ENCODE peak calls at places on chromosomes 12 and 14, in ten cellular contexts. S is activated CD4-positive, CD25-positive, alpha-beta regulatory T cell; Y is CD8-positive, alpha-beta memory T cell; M is Panc1; R is type B pancreatic cell; O is islet precursor cell; W is astrocyte of the spinal cord; X is GM10248; A is IMR-90; I is SIG-M5. Q is an unnamed sample.

GRCh38 chr12:114626-115211 is 48.2 kb downstream of the IQSEC3 start:
- DNase-seq in X (no peak), O (no peak), A (no peak), I (no peak), S (no peak), W (no peak), R (no peak), M (no peak), Y (no peak), Q (no peak)

GRCh38 chr12:109292342-109292711 is 16.8 kb downstream of the FOXN4 start:
- DNase-seq in X (no peak), Y (no peak), O (no peak), S (no peak), I (no peak), A (no peak), W (no peak), R (no peak), M (no peak), Q (no peak)

GRCh38 chr12:95966287-95966870 is 23.2 kb downstream of the AMDHD1 start:
- DNase-seq in M (no peak), A (no peak), S (no peak), O (peak), X (no peak), R (no peak), W (no peak), Y (no peak), I (no peak), Q (peak)

GRCh38 chr12:4743046-4743445 is 22.8 kb downstream of the GALNT8 start:
- DNase-seq in Y (no peak), W (no peak), R (no peak), X (no peak), S (no peak), O (no peak), A (no peak), I (no peak), M (no peak), Q (peak)

GRCh38 chr12:15208140-15208539 is 13.1 kb downstream of the RERG start:
- DNase-seq in I (no peak), M (no peak), X (no peak), R (no peak), Y (no peak), S (no peak), A (no peak), O (no peak), W (no peak), Q (peak)

GRCh38 chr14:31419179-31420012 is 954 bp downstream of the HEATR5A start:
- DNase-seq in S (no peak), X (no peak), O (no peak), R (no peak), M (no peak), W (peak), Y (no peak), A (peak), I (no peak), Q (no peak)

GRCh38 chr14:81579115-81579514 is 45.5 kb upstream of the SEL1L start:
- DNase-seq in I (no peak), R (no peak), A (no peak), M (no peak), W (no peak), Y (no peak), O (no peak), X (no peak), S (no peak), Q (peak)

GRCh38 chr14:90534091-90534837 is 137.4 kb downstream of the CALM1 start:
- DNase-seq in R (no peak), S (no peak), M (no peak), I (no peak), X (no peak), O (peak), A (peak), Y (no peak), W (peak), Q (no peak)

GRCh38 chr12:45989277-45989856 is 1.0 kb downstream of the SCAF11 start:
- DNase-seq in X (peak), S (no peak), A (peak), O (no peak), M (no peak), I (peak), Y (no peak), W (no peak), R (no peak), Q (no peak)

GRCh38 chr12:122886851-122887816 is 8.8 kb downstream of the VPS37B start:
- DNase-seq in M (peak), W (peak), R (no peak), O (peak), X (peak), S (no peak), I (no peak), A (peak), Y (no peak), Q (peak)

GRCh38 chr12:6229823-6230222 is 29.6 kb downstream of the CD9 start:
- DNase-seq in Y (no peak), W (peak), X (no peak), R (no peak), M (no peak), I (peak), O (no peak), A (peak), S (no peak), Q (no peak)

GRCh38 chr14:105528197-105528858 is 1.9 kb downstream of the TMEM121 start:
- DNase-seq in X (peak), A (peak), S (peak), M (no peak), Y (peak), I (no peak), O (peak), R (peak), W (peak), Q (peak)

GRCh38 chr14:70064111-70064885 is 124.5 kb downstream of the SLC8A3 start:
- DNase-seq in Y (no peak), O (no peak), M (no peak), W (no peak), S (no peak), R (no peak), X (no peak), A (peak), I (no peak), Q (no peak)

GRCh38 chr14:100677925-100678765 is 48.5 kb upstream of the DLK1 start:
- DNase-seq in W (peak), R (no peak), Y (no peak), X (no peak), M (no peak), O (peak), A (peak), I (no peak), S (no peak), Q (no peak)

GRCh38 chr12:69161835-69162234 is 77.5 kb upstream of the CPSF6 start:
- DNase-seq in S (no peak), I (no peak), W (no peak), O (no peak), R (no peak), X (peak), A (no peak), Y (no peak), M (no peak), Q (peak)

GRCh38 chr12:122079532-122080081 is 1.1 kb downstream of the MLXIP start:
- DNase-seq in W (peak), R (no peak), M (no peak), Y (no peak), S (no peak), O (no peak), X (no peak), A (no peak), I (peak), Q (peak)

GRCh38 chr12:43826681-43827458 is 9.0 kb upstream of the TMEM117 start:
- DNase-seq in O (no peak), X (no peak), A (peak), I (no peak), M (no peak), Y (no peak), W (no peak), S (no peak), R (no peak), Q (no peak)

GRCh38 chr12:1928439-1929121 is 10.1 kb upstream of the CACNA2D4 start:
- DNase-seq in O (peak), M (no peak), R (peak), Y (no peak), W (no peak), I (no peak), X (no peak), A (no peak), S (no peak), Q (no peak)

GRCh38 chr14:81384900-81385299 is 15.2 kb downstream of the STON2 start:
- DNase-seq in O (no peak), R (no peak), M (no peak), I (no peak), A (no peak), Y (no peak), S (no peak), X (no peak), W (peak), Q (no peak)

GRCh38 chr12:11730299-11731041 is 81.0 kb downstream of the ETV6 start:
- DNase-seq in I (no peak), Y (no peak), O (peak), X (peak), S (no peak), W (no peak), R (no peak), A (no peak), M (no peak), Q (peak)

GRCh38 chr12:116247377-116247776 is 30.1 kb downstream of the MED13L start:
- DNase-seq in Y (no peak), M (no peak), R (no peak), I (no peak), A (peak), X (no peak), S (no peak), O (no peak), W (no peak), Q (no peak)

GRCh38 chr12:1199700-1200099 is 208.7 kb downstream of the ERC1 start:
- DNase-seq in X (no peak), Y (no peak), S (no peak), M (no peak), I (no peak), O (no peak), A (no peak), R (no peak), W (no peak), Q (no peak)

GRCh38 chr14:82510007-82510406 is 976.4 kb upstream of the SEL1L start:
- DNase-seq in M (no peak), Y (no peak), W (no peak), S (no peak), R (no peak), I (no peak), A (no peak), O (no peak), X (no peak), Q (no peak)

GRCh38 chr12:91565246-91565645 is 382.6 kb upstream of the DCN start:
- DNase-seq in W (peak), O (no peak), R (no peak), X (no peak), S (no peak), Y (no peak), M (no peak), I (no peak), A (no peak), Q (no peak)

GRCh38 chr12:87405918-87406317 is 623.3 kb downstream of the C12orf50 start:
- DNase-seq in A (no peak), M (no peak), I (no peak), S (no peak), O (no peak), X (no peak), W (no peak), R (no peak), Y (no peak), Q (no peak)

GRCh38 chr14:97266653-97267052 is 469.5 kb downstream of the VRK1 start:
- DNase-seq in M (no peak), W (peak), I (no peak), Y (no peak), S (no peak), X (no peak), R (no peak), A (no peak), O (peak), Q (no peak)

GRCh38 chr14:90604356-90604755 is 207.5 kb downstream of the CALM1 start:
- DNase-seq in Y (no peak), R (no peak), X (no peak), S (no peak), A (no peak), O (no peak), W (no peak), I (no peak), M (no peak), Q (no peak)

GRCh38 chr12:87642245-87642644 is 387.0 kb downstream of the C12orf50 start:
- DNase-seq in W (no peak), M (no peak), X (no peak), A (no peak), S (no peak), Y (no peak), R (no peak), I (no peak), O (no peak), Q (no peak)

GRCh38 chr12:115857160-115857920 is 420.2 kb downstream of the MED13L start:
- DNase-seq in I (no peak), M (no peak), A (no peak), R (no peak), X (no peak), S (no peak), W (no peak), Y (no peak), O (no peak), Q (peak)

GRCh38 chr14:77310041-77310440 is 10.6 kb downstream of the POMT2 start:
- DNase-seq in O (no peak), S (no peak), R (no peak), A (peak), X (no peak), I (no peak), W (no peak), Y (no peak), M (no peak), Q (no peak)

GRCh38 chr14:78081245-78081644 is 88.9 kb upstream of the NRXN3 start:
- DNase-seq in R (no peak), X (no peak), O (no peak), W (no peak), A (no peak), S (no peak), Y (no peak), M (no peak), I (no peak), Q (no peak)

GRCh38 chr14:69615471-69616407 is 4.3 kb downstream of the SUSD6 start:
- DNase-seq in R (no peak), S (no peak), I (peak), A (peak), X (peak), W (peak), O (no peak), M (no peak), Y (peak), Q (peak)

GRCh38 chr14:25009891-25010290 is 40.1 kb downstream of the STXBP6 start:
- DNase-seq in M (no peak), R (no peak), A (peak), O (peak), X (no peak), W (peak), I (no peak), S (no peak), Y (no peak), Q (no peak)

GRCh38 chr12:27013606-27014084 is 539 bp downstream of the TM7SF3 start:
- DNase-seq in R (no peak), Y (no peak), M (no peak), A (peak), W (peak), O (no peak), I (no peak), S (no peak), X (no peak), Q (peak)

GRCh38 chr14:71070169-71070568 is 162.9 kb downstream of the PCNX1 start:
- DNase-seq in Y (no peak), W (no peak), A (peak), M (no peak), O (no peak), S (no peak), X (no peak), R (no peak), I (no peak), Q (no peak)

GRCh38 chr12:90287585-90287984 is 578.9 kb upstream of the ATP2B1 start:
- DNase-seq in Y (no peak), I (no peak), X (no peak), A (no peak), W (no peak), O (no peak), M (no peak), R (no peak), S (no peak), Q (peak)